ENCODE peak calls at places on chromosome 20, in nine cellular contexts. W is K562, J is A549, Y is tibial nerve, V is fibroblast of pulmonary artery, G is fibroblast of lung, U is GM12878, B is IMR-90, R is BJ. A is an unnamed sample.

GRCh38 chr20:51480507-51481270 is 61.8 kb downstream of the NFATC2 start:
- DNase-seq in W (no peak), J (no peak), Y (no peak), V (no peak), G (no peak), U (peak; percentile 84), B (no peak), R (no peak), A (no peak)

GRCh38 chr20:1333462-1334369 is 4.8 kb upstream of the SDCBP2 start:
- DNase-seq in W (no peak), J (no peak), Y (no peak), V (no peak), G (no peak), U (no peak), B (no peak), R (no peak), A (no peak)

GRCh38 chr20:63381781-63382431 is 20.8 kb upstream of the CHRNA4 start:
- DNase-seq in W (peak; percentile 78), J (peak; percentile 59), Y (no peak), V (peak; percentile 3), G (no peak), U (no peak), B (no peak), R (no peak), A (no peak)

GRCh38 chr20:47276856-47277541 is 79.5 kb downstream of the ZMYND8 start:
- DNase-seq in W (no peak), J (no peak), Y (no peak), V (peak; percentile 69), G (peak; percentile 73), U (no peak), B (peak; percentile 84), R (peak; percentile 59), A (no peak)

GRCh38 chr20:30922129-30922528 is 335.3 kb upstream of the DEFB115 start:
- DNase-seq in W (no peak), J (no peak), Y (no peak), V (no peak), G (no peak), U (no peak), B (no peak), R (no peak), A (no peak)

GRCh38 chr20:47735412-47736400 is 49.6 kb downstream of the SULF2 start:
- DNase-seq in W (no peak), J (no peak), Y (no peak), V (peak; percentile 57), G (peak; percentile 27), U (no peak), B (no peak), R (no peak), A (no peak)

GRCh38 chr20:4449977-4450715 is 271.6 kb upstream of the PRND start:
- DNase-seq in W (no peak), J (peak; percentile 21), Y (no peak), V (peak; percentile 35), G (peak; percentile 64), U (no peak), B (peak; percentile 71), R (peak; percentile 29), A (peak; percentile 68)

GRCh38 chr20:10715035-10715434 is 41.2 kb upstream of the JAG1 start:
- DNase-seq in W (no peak), J (peak; percentile 72), Y (no peak), V (peak; percentile 47), G (peak; percentile 73), U (no peak), B (peak; percentile 89), R (no peak), A (peak; percentile 72)

GRCh38 chr20:63829943-63830820 is 882 bp downstream of the ZBTB46 start:
- DNase-seq in W (no peak), J (no peak), Y (no peak), V (no peak), G (peak; percentile 31), U (no peak), B (peak; percentile 36), R (no peak), A (peak; percentile 14)

GRCh38 chr20:8205996-8206395 is 73.9 kb downstream of the PLCB1 start:
- DNase-seq in W (no peak), J (no peak), Y (no peak), V (no peak), G (no peak), U (no peak), B (no peak), R (no peak), A (no peak)

GRCh38 chr20:58340853-58341252 is 31.3 kb downstream of the RAB22A start:
- DNase-seq in W (no peak), J (no peak), Y (no peak), V (peak; percentile 23), G (no peak), U (no peak), B (peak; percentile 28), R (no peak), A (peak; percentile 11)

GRCh38 chr20:36315545-36316351 is 9.6 kb downstream of the DLGAP4 start:
- DNase-seq in W (no peak), J (no peak), Y (no peak), V (no peak), G (no peak), U (no peak), B (no peak), R (no peak), A (no peak)

GRCh38 chr20:38034961-38035360 is 1.4 kb downstream of the RPRD1B start:
- DNase-seq in W (no peak), J (no peak), Y (no peak), V (no peak), G (no peak), U (no peak), B (no peak), R (no peak), A (peak; percentile 27)
- H3K4me3 ChIP-seq in W (peak overlapping the region; percentile 96), J (peak overlapping the region; percentile 88), Y (peak overlapping the region; percentile 99), V (peak overlapping the region; percentile 91), G (peak overlapping the region; percentile 90), U (peak overlapping the region; percentile 91), B (no peak overlapping the region), R (peak overlapping the region; percentile 71), A (peak overlapping the region; percentile 90)

DNA sequence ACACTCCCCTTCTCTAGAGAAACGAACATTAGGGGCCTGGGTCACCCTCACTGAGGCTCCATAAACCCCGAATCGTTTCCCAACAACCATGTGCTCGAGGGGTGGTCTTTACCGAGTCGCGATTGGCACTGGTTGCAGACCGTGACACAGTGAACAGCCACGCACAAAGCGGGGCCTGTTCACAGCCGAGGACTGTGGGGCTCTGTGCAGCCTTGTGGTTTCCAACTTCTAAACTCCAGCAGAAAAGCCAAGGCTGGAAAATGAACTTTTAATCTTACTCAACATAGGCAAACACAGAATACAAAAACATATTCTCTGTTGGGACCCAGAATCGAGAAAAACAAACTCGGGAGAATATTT is 19.0 kb downstream of the RRBP1 start:
- DNase-seq in W (no peak), J (no peak), Y (no peak), V (no peak), G (no peak), U (no peak), B (no peak), R (no peak), A (no peak)
- H3K4me3 ChIP-seq in W (no peak overlapping the region), J (no peak overlapping the region), Y (peak overlapping the region; percentile 5), V (no peak overlapping the region), G (no peak overlapping the region), U (no peak overlapping the region), B (no peak overlapping the region), R (no peak overlapping the region), A (no peak overlapping the region)

DNA sequence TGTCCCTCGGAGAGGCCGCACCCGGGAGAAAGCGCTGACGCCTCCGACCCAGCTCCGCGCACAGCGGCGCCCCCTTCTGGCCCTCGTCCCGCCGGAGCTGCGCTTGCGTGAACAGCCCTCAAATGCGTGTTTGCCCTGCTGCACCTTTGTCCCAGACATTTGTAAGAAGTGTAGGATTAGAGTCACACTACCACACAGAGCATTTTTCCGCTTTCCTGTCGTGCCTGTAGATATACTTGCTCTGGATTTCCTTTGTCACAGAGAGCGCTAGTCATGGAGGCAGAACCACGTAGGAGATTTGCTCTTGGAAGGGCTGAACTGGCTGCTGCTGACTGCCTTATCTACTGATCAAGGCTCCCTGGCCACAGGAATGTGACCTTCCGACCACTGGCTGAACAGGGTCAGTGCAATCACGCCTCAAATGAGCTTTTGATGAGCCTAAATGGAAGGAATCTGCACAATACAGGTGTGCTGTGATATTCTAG is 62.3 kb downstream of the PAX1 start:
- DNase-seq in W (peak; percentile 10), J (peak; percentile 10), Y (no peak), V (no peak), G (no peak), U (no peak), B (no peak), R (no peak), A (no peak)
- H3K4me3 ChIP-seq in W (no peak overlapping the region), J (no peak overlapping the region), Y (no peak overlapping the region), V (no peak overlapping the region), G (no peak overlapping the region), U (no peak overlapping the region), B (no peak overlapping the region), R (no peak overlapping the region), A (no peak overlapping the region)

DNA sequence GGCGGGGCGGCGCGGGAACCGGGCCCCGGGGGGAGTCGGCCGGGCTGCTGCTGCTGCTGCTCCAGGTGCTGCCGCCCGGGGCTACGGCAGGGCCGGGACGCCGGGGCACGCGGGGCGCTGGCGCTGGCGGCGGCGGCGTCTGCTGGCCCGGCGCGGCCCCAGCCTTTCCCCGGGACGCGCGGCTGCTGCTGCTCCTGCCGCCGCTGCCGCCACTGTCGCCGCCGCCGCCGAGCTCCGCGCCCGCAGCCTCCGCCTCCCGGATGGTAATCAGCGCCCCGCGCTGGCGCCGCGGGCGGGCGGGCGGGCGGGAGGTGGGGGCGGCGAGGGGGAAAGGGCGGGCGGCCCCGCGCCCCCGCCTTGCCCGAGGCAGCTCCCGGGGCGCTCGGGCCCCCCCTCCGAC is 306 bp downstream of the EBF4 start:
- DNase-seq in W (peak; percentile 69), J (peak; percentile 33), Y (no peak), V (no peak), G (no peak), U (no peak), B (no peak), R (no peak), A (no peak)
- H3K4me3 ChIP-seq in W (no peak overlapping the region), J (peak overlapping the region; percentile 88), Y (peak overlapping the region; percentile 60), V (no peak overlapping the region), G (no peak overlapping the region), U (no peak overlapping the region), B (peak overlapping the region; percentile 37), R (peak overlapping the region; percentile 39), A (no peak overlapping the region)